ENCODE peak calls at places on chromosomes 13 and 19, in ten cellular contexts. One of them, this sample, is unnamed.

GRCh38 chr13:44860427-44860826 is 128.8 kb downstream of the NUFIP1 start:
- DNase-seq in breast epithelium: no peak
- DNase-seq in adrenal gland: no peak
- DNase-seq in erythroblast: no peak
- DNase-seq in NB4: no peak
- DNase-seq in body of pancreas: no peak
- DNase-seq in transverse colon: no peak
- DNase-seq in heart left ventricle: no peak
- DNase-seq in H54: no peak
- DNase-seq in lower leg skin: peak; percentile 25
- DNase-seq in this sample: no peak

GRCh38 chr19:35030257-35031071 is at the start of gene SCN1B:
- DNase-seq in NB4: peak; percentile 60
- DNase-seq in transverse colon: peak; percentile 46
- DNase-seq in erythroblast: peak; percentile 46
- DNase-seq in breast epithelium: no peak
- DNase-seq in H54: peak; percentile 92
- DNase-seq in lower leg skin: peak; percentile 92
- DNase-seq in heart left ventricle: peak; percentile 69
- DNase-seq in body of pancreas: peak; percentile 69
- DNase-seq in adrenal gland: peak; percentile 67
- DNase-seq in this sample: no peak

GRCh38 chr19:21482863-21483276 is 22.5 kb upstream of the ZNF429 start:
- DNase-seq in H54: peak; percentile 56
- DNase-seq in heart left ventricle: peak; percentile 36
- DNase-seq in adrenal gland: peak; percentile 73
- DNase-seq in lower leg skin: peak; percentile 86
- DNase-seq in erythroblast: peak; percentile 51
- DNase-seq in NB4: peak; percentile 72
- DNase-seq in body of pancreas: peak; percentile 73
- DNase-seq in breast epithelium: peak; percentile 31
- DNase-seq in transverse colon: peak; percentile 48
- DNase-seq in this sample: no peak

GRCh38 chr13:112489199-112489598 is 98.8 kb downstream of the TUBGCP3 start:
- DNase-seq in body of pancreas: no peak
- DNase-seq in transverse colon: no peak
- DNase-seq in NB4: no peak
- DNase-seq in erythroblast: no peak
- DNase-seq in lower leg skin: no peak
- DNase-seq in heart left ventricle: no peak
- DNase-seq in adrenal gland: no peak
- DNase-seq in H54: no peak
- DNase-seq in breast epithelium: no peak
- DNase-seq in this sample: no peak

GRCh38 chr19:56383826-56384605 is 9.3 kb downstream of the ZNF582 start:
- DNase-seq in H54: no peak
- DNase-seq in erythroblast: no peak
- DNase-seq in adrenal gland: no peak
- DNase-seq in lower leg skin: no peak
- DNase-seq in NB4: no peak
- DNase-seq in transverse colon: no peak
- DNase-seq in breast epithelium: no peak
- DNase-seq in body of pancreas: no peak
- DNase-seq in heart left ventricle: no peak
- DNase-seq in this sample: no peak

GRCh38 chr13:112727581-112727980 is 37.7 kb downstream of the ATP11A start:
- DNase-seq in NB4: no peak
- DNase-seq in lower leg skin: no peak
- DNase-seq in body of pancreas: no peak
- DNase-seq in heart left ventricle: no peak
- DNase-seq in transverse colon: no peak
- DNase-seq in H54: no peak
- DNase-seq in breast epithelium: no peak
- DNase-seq in erythroblast: no peak
- DNase-seq in adrenal gland: no peak
- DNase-seq in this sample: no peak

GRCh38 chr19:55528030-55528801 is 8.7 kb downstream of the SBK2 start:
- DNase-seq in transverse colon: no peak
- DNase-seq in heart left ventricle: no peak
- DNase-seq in adrenal gland: no peak
- DNase-seq in NB4: no peak
- DNase-seq in lower leg skin: no peak
- DNase-seq in erythroblast: no peak
- DNase-seq in H54: no peak
- DNase-seq in body of pancreas: peak; percentile 39
- DNase-seq in breast epithelium: no peak
- DNase-seq in this sample: no peak

GRCh38 chr19:50780753-50781480 is 9.3 kb upstream of the ACP4 start:
- DNase-seq in transverse colon: no peak
- DNase-seq in erythroblast: no peak
- DNase-seq in breast epithelium: no peak
- DNase-seq in lower leg skin: no peak
- DNase-seq in H54: no peak
- DNase-seq in adrenal gland: no peak
- DNase-seq in NB4: peak; percentile 78
- DNase-seq in body of pancreas: no peak
- DNase-seq in heart left ventricle: no peak
- DNase-seq in this sample: no peak

GRCh38 chr19:42271861-42272534 is 2.9 kb downstream of the CIC start:
- DNase-seq in transverse colon: no peak
- DNase-seq in lower leg skin: no peak
- DNase-seq in breast epithelium: no peak
- DNase-seq in H54: no peak
- DNase-seq in body of pancreas: no peak
- DNase-seq in adrenal gland: peak; percentile 28
- DNase-seq in NB4: no peak
- DNase-seq in heart left ventricle: no peak
- DNase-seq in erythroblast: no peak
- DNase-seq in this sample: no peak
- TF ChIP-seq POLR2A in transverse colon: no peak
- TF ChIP-seq POLR2A in lower leg skin: no peak
- TF ChIP-seq POLR2A in breast epithelium: no peak
- TF ChIP-seq POLR2A in H54: no peak
- TF ChIP-seq POLR2A in body of pancreas: no peak
- TF ChIP-seq POLR2A in adrenal gland: no peak
- TF ChIP-seq POLR2A in NB4: no peak
- TF ChIP-seq POLR2A in heart left ventricle: no peak
- TF ChIP-seq POLR2A in erythroblast: no peak
- TF ChIP-seq POLR2A in this sample: no peak

GRCh38 chr19:17996826-17997316 is 11.1 kb upstream of the ARRDC2 start:
- DNase-seq in lower leg skin: peak; percentile 97
- DNase-seq in erythroblast: peak; percentile 93
- DNase-seq in NB4: peak; percentile 80
- DNase-seq in H54: peak; percentile 90
- DNase-seq in breast epithelium: peak; percentile 80
- DNase-seq in body of pancreas: peak; percentile 90
- DNase-seq in transverse colon: peak; percentile 90
- DNase-seq in heart left ventricle: peak; percentile 84
- DNase-seq in adrenal gland: peak; percentile 92
- DNase-seq in this sample: peak; percentile 96

GRCh38 chr19:18000480-18000980 is 7.4 kb upstream of the ARRDC2 start:
- DNase-seq in breast epithelium: no peak
- DNase-seq in NB4: no peak
- DNase-seq in heart left ventricle: no peak
- DNase-seq in H54: no peak
- DNase-seq in body of pancreas: no peak
- DNase-seq in lower leg skin: no peak
- DNase-seq in erythroblast: no peak
- DNase-seq in transverse colon: no peak
- DNase-seq in adrenal gland: no peak
- DNase-seq in this sample: no peak

GRCh38 chr19:17998827-17999150 is 9.2 kb upstream of the ARRDC2 start:
- DNase-seq in lower leg skin: no peak
- DNase-seq in adrenal gland: no peak
- DNase-seq in body of pancreas: no peak
- DNase-seq in breast epithelium: no peak
- DNase-seq in transverse colon: no peak
- DNase-seq in NB4: no peak
- DNase-seq in heart left ventricle: no peak
- DNase-seq in H54: no peak
- DNase-seq in erythroblast: no peak
- DNase-seq in this sample: no peak

GRCh38 chr19:17999685-18000479 is 8.1 kb upstream of the ARRDC2 start:
- DNase-seq in NB4: no peak
- DNase-seq in erythroblast: peak; percentile 98
- DNase-seq in body of pancreas: no peak
- DNase-seq in H54: no peak
- DNase-seq in heart left ventricle: no peak
- DNase-seq in transverse colon: peak; percentile 60
- DNase-seq in breast epithelium: no peak
- DNase-seq in lower leg skin: no peak
- DNase-seq in adrenal gland: no peak
- DNase-seq in this sample: no peak

DNA sequence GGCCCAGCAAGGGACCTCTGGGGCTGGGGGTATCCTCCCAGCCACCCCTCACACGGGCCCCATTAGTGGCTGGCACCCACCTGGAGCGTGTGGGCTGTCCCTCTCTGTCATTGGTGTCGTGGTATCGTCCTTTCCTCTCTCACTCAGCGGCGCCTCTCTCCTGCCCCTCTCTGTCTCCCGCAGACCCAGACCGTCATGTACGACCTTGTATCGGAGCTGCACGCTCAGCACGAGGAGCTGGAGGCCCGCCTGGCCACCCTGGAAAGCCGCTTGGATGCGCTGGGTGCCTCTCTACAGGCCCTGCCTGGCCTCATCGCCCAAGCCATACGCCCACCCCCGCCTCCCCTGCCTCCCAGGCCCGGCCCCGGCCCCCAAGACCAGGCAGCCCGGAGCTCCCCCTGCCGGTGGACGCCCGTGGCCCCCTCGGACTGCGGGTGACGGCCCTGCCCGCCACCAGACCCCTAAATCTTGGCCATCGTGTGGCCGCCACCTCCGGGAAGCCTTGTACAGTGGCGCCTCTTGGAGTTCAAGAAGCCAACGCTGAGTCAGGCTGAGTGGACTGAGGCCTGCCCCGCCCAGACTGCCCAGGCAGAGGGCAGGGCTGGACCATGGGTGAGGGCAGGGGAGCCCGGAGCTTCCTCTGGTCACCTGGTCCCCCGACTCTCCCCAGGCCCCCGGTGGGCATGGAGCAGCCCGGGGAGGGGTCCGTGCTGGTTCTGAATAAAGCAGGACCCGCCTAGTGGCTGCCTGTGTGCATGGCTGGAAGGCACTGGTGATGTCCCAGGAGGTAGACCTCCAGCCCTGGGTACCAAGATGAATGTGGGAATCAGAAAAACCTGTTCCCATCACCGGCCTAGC is 9.8 kb upstream of the ARRDC2 start:
- DNase-seq in body of pancreas: no peak
- DNase-seq in adrenal gland: no peak
- DNase-seq in erythroblast: peak; percentile 69
- DNase-seq in heart left ventricle: no peak
- DNase-seq in lower leg skin: no peak
- DNase-seq in breast epithelium: no peak
- DNase-seq in H54: peak; percentile 85
- DNase-seq in NB4: no peak
- DNase-seq in transverse colon: peak; percentile 58
- DNase-seq in this sample: no peak
- TF ChIP-seq POLR2A in body of pancreas: no peak
- TF ChIP-seq POLR2A in adrenal gland: no peak
- TF ChIP-seq POLR2A in erythroblast: no peak
- TF ChIP-seq POLR2A in heart left ventricle: no peak
- TF ChIP-seq POLR2A in lower leg skin: no peak
- TF ChIP-seq POLR2A in breast epithelium: no peak
- TF ChIP-seq POLR2A in H54: no peak
- TF ChIP-seq POLR2A in NB4: no peak
- TF ChIP-seq POLR2A in transverse colon: no peak
- TF ChIP-seq POLR2A in this sample: no peak

DNA sequence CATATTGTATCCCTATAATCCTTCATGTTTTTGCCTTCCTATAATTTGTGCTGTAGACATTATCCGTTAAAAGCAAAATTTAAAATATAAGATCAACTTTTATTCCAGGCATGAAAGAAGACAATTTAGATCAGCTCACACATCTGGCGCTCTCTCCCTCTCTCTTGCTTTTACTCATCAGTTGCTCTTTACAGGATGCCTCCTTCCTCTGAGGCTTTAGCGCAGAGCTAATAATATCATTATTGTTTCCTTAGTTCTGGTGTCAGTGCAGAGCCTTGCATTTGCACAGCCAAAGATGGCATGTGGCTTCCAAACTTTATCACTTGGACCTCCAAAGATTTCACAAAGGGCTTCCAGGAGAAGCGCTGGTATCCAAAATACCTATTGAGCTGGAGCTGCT is 295.1 kb downstream of the FGF9 start:
- DNase-seq in transverse colon: no peak
- DNase-seq in H54: no peak
- DNase-seq in NB4: no peak
- DNase-seq in adrenal gland: no peak
- DNase-seq in heart left ventricle: no peak
- DNase-seq in breast epithelium: no peak
- DNase-seq in body of pancreas: no peak
- DNase-seq in erythroblast: no peak
- DNase-seq in lower leg skin: no peak
- DNase-seq in this sample: no peak
- TF ChIP-seq POLR2A in transverse colon: no peak
- TF ChIP-seq POLR2A in H54: no peak
- TF ChIP-seq POLR2A in NB4: no peak
- TF ChIP-seq POLR2A in adrenal gland: no peak
- TF ChIP-seq POLR2A in heart left ventricle: no peak
- TF ChIP-seq POLR2A in breast epithelium: no peak
- TF ChIP-seq POLR2A in body of pancreas: no peak
- TF ChIP-seq POLR2A in erythroblast: no peak
- TF ChIP-seq POLR2A in lower leg skin: no peak
- TF ChIP-seq POLR2A in this sample: no peak

GRCh38 chr13:52009985-52010384 is 1.3 kb downstream of the ATP7B start:
- DNase-seq in body of pancreas: no peak
- DNase-seq in transverse colon: no peak
- DNase-seq in adrenal gland: no peak
- DNase-seq in lower leg skin: no peak
- DNase-seq in breast epithelium: no peak
- DNase-seq in NB4: no peak
- DNase-seq in heart left ventricle: no peak
- DNase-seq in H54: no peak
- DNase-seq in erythroblast: peak; percentile 34
- DNase-seq in this sample: no peak

GRCh38 chr13:52012512-52012836 is 276 bp downstream of the ALG11 start:
- DNase-seq in transverse colon: no peak
- DNase-seq in erythroblast: no peak
- DNase-seq in body of pancreas: no peak
- DNase-seq in breast epithelium: no peak
- DNase-seq in lower leg skin: no peak
- DNase-seq in NB4: no peak
- DNase-seq in adrenal gland: no peak
- DNase-seq in heart left ventricle: no peak
- DNase-seq in H54: no peak
- DNase-seq in this sample: no peak

GRCh38 chr13:52016296-52016695 is 4.1 kb downstream of the ALG11 start:
- DNase-seq in H54: no peak
- DNase-seq in lower leg skin: no peak
- DNase-seq in adrenal gland: no peak
- DNase-seq in transverse colon: no peak
- DNase-seq in heart left ventricle: no peak
- DNase-seq in erythroblast: no peak
- DNase-seq in breast epithelium: no peak
- DNase-seq in body of pancreas: no peak
- DNase-seq in NB4: no peak
- DNase-seq in this sample: no peak

GRCh38 chr13:52010890-52011689 is at the start of gene ATP7B:
- DNase-seq in heart left ventricle: peak; percentile 22
- DNase-seq in body of pancreas: peak; percentile 24
- DNase-seq in breast epithelium: no peak
- DNase-seq in adrenal gland: peak; percentile 30
- DNase-seq in H54: peak; percentile 13
- DNase-seq in erythroblast: peak; percentile 65
- DNase-seq in transverse colon: peak; percentile 34
- DNase-seq in lower leg skin: peak; percentile 90
- DNase-seq in NB4: peak; percentile 58
- DNase-seq in this sample: no peak

GRCh38 chr13:52011690-52012511 is at the start of gene ALG11:
- DNase-seq in adrenal gland: peak; percentile 100
- DNase-seq in NB4: peak; percentile 99
- DNase-seq in transverse colon: peak; percentile 100
- DNase-seq in H54: peak; percentile 84
- DNase-seq in erythroblast: peak; percentile 99
- DNase-seq in body of pancreas: peak; percentile 100
- DNase-seq in heart left ventricle: peak; percentile 99
- DNase-seq in lower leg skin: peak; percentile 100
- DNase-seq in breast epithelium: peak; percentile 99
- DNase-seq in this sample: peak; percentile 100
- TF ChIP-seq POLR2A in adrenal gland: no peak
- TF ChIP-seq POLR2A in NB4: peak; percentile 83
- TF ChIP-seq POLR2A in transverse colon: peak; percentile 58
- TF ChIP-seq POLR2A in H54: peak; percentile 77
- TF ChIP-seq POLR2A in erythroblast: peak; percentile 89
- TF ChIP-seq POLR2A in body of pancreas: peak; percentile 79
- TF ChIP-seq POLR2A in heart left ventricle: no peak
- TF ChIP-seq POLR2A in lower leg skin: no peak
- TF ChIP-seq POLR2A in breast epithelium: no peak
- TF ChIP-seq POLR2A in this sample: no peak